ENCODE peak calls at places on chromosomes 11 and 22, in ten cellular contexts. S, L, C, Y, D, W, E, K, O and F are unnamed samples.
A peak's percentile ranks its signal among the peaks of the same experiment; 100 is the strongest.

GRCh38 chr11:2200536-2200935 is 28.9 kb upstream of the TH start:
- DNase-seq in E (no peak), D (no peak), W (no peak), O (no peak), K (no peak), L (no peak), C (no peak), S (no peak), Y (no peak), F (no peak)

GRCh38 chr22:23067691-23068090 is 2.6 kb upstream of the GNAZ start:
- DNase-seq in E (no peak), K (no peak), C (no peak), L (no peak), Y (no peak), S (no peak), D (no peak), O (no peak), W (no peak), F (peak; percentile 1)

GRCh38 chr11:118081241-118081958 is 4.5 kb downstream of the TMPRSS4 start:
- DNase-seq in K (no peak), D (no peak), L (no peak), O (no peak), E (no peak), C (no peak), S (no peak), W (peak; percentile 3), Y (no peak), F (no peak)

GRCh38 chr11:33168605-33169240 is 7.4 kb upstream of the CSTF3 start:
- DNase-seq in O (no peak), C (peak; percentile 13), W (peak; percentile 79), Y (no peak), D (no peak), E (no peak), K (no peak), L (no peak), S (peak; percentile 22), F (no peak)

GRCh38 chr11:11691296-11692141 is 69.7 kb upstream of the GALNT18 start:
- DNase-seq in E (no peak), S (no peak), K (no peak), Y (no peak), D (no peak), C (no peak), L (no peak), O (no peak), W (no peak), F (peak; percentile 38)

GRCh38 chr11:61445535-61445934 is 15.6 kb downstream of the SDHAF2 start:
- DNase-seq in D (no peak), S (no peak), K (no peak), C (no peak), L (no peak), O (no peak), E (no peak), W (no peak), Y (no peak), F (no peak)

GRCh38 chr11:75029836-75030631 is 41.3 kb downstream of the NEU3 start:
- DNase-seq in D (no peak), W (peak; percentile 48), O (no peak), E (no peak), S (no peak), C (no peak), K (no peak), L (no peak), Y (no peak), F (no peak)

GRCh38 chr11:123065634-123066033 is 3.7 kb upstream of the HSPA8 start:
- DNase-seq in O (no peak), C (no peak), L (no peak), D (no peak), W (peak; percentile 34), K (no peak), Y (no peak), S (peak; percentile 57), E (no peak), F (no peak)